ENCODE peak calls at places on chromosomes 2 and 18, in seven cellular contexts. K is lower lobe of right lung; A is ascending aorta; Z is astrocyte; I is fibroblast of lung; M is left lung; R is CD8-positive, alpha-beta T cell. Y is an unnamed sample.
A peak's percentile ranks its signal among the peaks of the same experiment; 100 is the strongest.

GRCh38 chr2:224038049-224038829 is 847 bp downstream of the SERPINE2 start:
- DNase-seq in K (no peak), A (no peak), Z (peak; percentile 31), I (peak; percentile 34), M (no peak), R (no peak), Y (peak; percentile 60)

GRCh38 chr2:11389551-11390528 is 45.4 kb upstream of the ROCK2 start:
- DNase-seq in K (peak; percentile 59), A (no peak), Z (peak; percentile 74), I (peak; percentile 97), M (no peak), R (no peak), Y (peak; percentile 41)

GRCh38 chr2:1502891-1503304 is 89.6 kb downstream of the TPO start:
- DNase-seq in K (peak; percentile 44), A (no peak), Z (no peak), I (no peak), M (peak; percentile 61), R (no peak), Y (no peak)

GRCh38 chr2:236687296-236687955 is 117.8 kb downstream of the ACKR3 start:
- DNase-seq in K (no peak), A (no peak), Z (no peak), I (no peak), M (no peak), R (no peak), Y (no peak)

GRCh38 chr18:23703057-23703986 is 14.1 kb downstream of the LAMA3 start:
- DNase-seq in K (no peak), A (no peak), Z (peak; percentile 49), I (peak; percentile 77), M (no peak), R (no peak), Y (peak; percentile 63)

GRCh38 chr2:23713352-23713751 is 213.6 kb downstream of the ATAD2B start:
- DNase-seq in K (no peak), A (no peak), Z (no peak), I (peak; percentile 8), M (no peak), R (no peak), Y (no peak)

GRCh38 chr18:47883771-47884413 is 46.6 kb downstream of the SMAD2 start:
- DNase-seq in K (no peak), A (no peak), Z (peak; percentile 81), I (peak; percentile 40), M (no peak), R (no peak), Y (peak; percentile 91)

GRCh38 chr2:32732135-32732534 is 104.3 kb downstream of the TTC27 start:
- DNase-seq in K (no peak), A (no peak), Z (no peak), I (no peak), M (no peak), R (no peak), Y (no peak)

GRCh38 chr2:239927424-239927981 is 97.6 kb downstream of the NDUFA10 start:
- DNase-seq in K (peak; percentile 59), A (no peak), Z (peak; percentile 89), I (peak; percentile 75), M (peak; percentile 82), R (peak; percentile 19), Y (peak; percentile 81)

GRCh38 chr2:210617732-210618330 is 61.4 kb downstream of the CPS1 start:
- DNase-seq in K (no peak), A (no peak), Z (peak; percentile 27), I (peak; percentile 58), M (no peak), R (no peak), Y (peak; percentile 19)

GRCh38 chr2:159287733-159288132 is 1.2 kb upstream of the WDSUB1 start:
- DNase-seq in K (no peak), A (no peak), Z (no peak), I (no peak), M (no peak), R (no peak), Y (no peak)

GRCh38 chr18:80193701-80194100 is 53.6 kb downstream of the PARD6G start:
- DNase-seq in K (no peak), A (no peak), Z (no peak), I (no peak), M (no peak), R (no peak), Y (no peak)

GRCh38 chr2:172196768-172197322 is 94.1 kb upstream of the DLX2 start:
- DNase-seq in K (peak; percentile 65), A (no peak), Z (peak; percentile 84), I (peak; percentile 58), M (peak; percentile 80), R (no peak), Y (peak; percentile 100)

GRCh38 chr2:82301506-82301905 is 1997.0 kb upstream of the LRRTM1 start:
- DNase-seq in K (no peak), A (no peak), Z (no peak), I (no peak), M (no peak), R (no peak), Y (no peak)

GRCh38 chr2:9554841-9555337 is 741 bp downstream of the ADAM17 start:
- DNase-seq in K (no peak), A (no peak), Z (peak; percentile 80), I (peak; percentile 92), M (no peak), R (peak; percentile 3), Y (peak; percentile 86)

GRCh38 chr2:161415041-161415440 is 1.1 kb upstream of the TBR1 start:
- DNase-seq in K (no peak), A (no peak), Z (no peak), I (no peak), M (no peak), R (no peak), Y (no peak)
- H3K4me3 ChIP-seq in K (peak overlapping the region; percentile 52), A (peak overlapping the region; percentile 47), Z (peak overlapping the region; percentile 51), I (peak overlapping the region; percentile 40), M (peak overlapping the region; percentile 32), R (peak overlapping the region; percentile 1), Y (peak overlapping the region; percentile 52)

DNA sequence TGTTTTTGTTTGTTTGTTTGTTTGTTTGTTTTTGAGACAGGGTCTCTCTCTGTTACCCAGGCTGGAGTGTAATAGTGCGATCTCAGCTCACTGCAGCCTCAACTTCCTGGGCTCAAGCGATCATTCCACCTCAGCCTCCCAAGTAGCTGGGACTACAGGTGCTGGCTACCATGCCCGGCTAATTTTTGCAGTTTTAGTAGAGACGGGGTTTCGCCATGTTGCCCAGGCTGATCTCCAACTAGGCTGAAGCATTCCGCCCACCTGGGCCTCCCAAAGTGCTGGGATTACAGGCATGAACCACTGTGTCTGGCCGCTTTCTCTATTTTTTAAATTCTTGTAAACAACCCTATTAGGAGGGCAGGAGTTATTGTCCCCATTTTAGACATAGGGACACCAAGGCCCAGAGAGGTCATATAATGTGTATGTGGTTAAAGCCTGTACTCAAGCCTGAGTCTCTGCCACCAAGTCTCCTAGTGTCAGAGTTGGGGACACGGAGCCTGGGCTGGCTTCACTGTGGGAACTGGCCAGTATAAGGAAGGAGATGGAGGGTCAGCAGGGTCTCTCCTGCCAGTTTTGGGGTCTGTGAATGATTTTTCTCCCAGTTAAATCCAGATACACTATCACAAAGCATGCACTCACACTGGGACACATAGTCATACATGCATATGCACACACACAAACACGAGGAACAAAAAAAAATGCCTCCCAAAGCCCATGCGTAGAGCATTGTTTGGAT is 27.5 kb upstream of the MCFD2 start:
- DNase-seq in K (no peak), A (no peak), Z (no peak), I (no peak), M (no peak), R (no peak), Y (no peak)
- H3K4me3 ChIP-seq in K (peak overlapping the region; percentile 96), A (peak overlapping the region; percentile 84), Z (no peak overlapping the region), I (peak overlapping the region; percentile 93), M (no peak overlapping the region), R (peak overlapping the region; percentile 82), Y (peak overlapping the region; percentile 96)

GRCh38 chr18:27213123-27213717 is 28.1 kb upstream of the CHST9 start:
- DNase-seq in K (no peak), A (no peak), Z (no peak), I (no peak), M (no peak), R (no peak), Y (peak; percentile 6)
- H3K4me3 ChIP-seq in K (no peak overlapping the region), A (no peak overlapping the region), Z (no peak overlapping the region), I (no peak overlapping the region), M (no peak overlapping the region), R (no peak overlapping the region), Y (no peak overlapping the region)

DNA sequence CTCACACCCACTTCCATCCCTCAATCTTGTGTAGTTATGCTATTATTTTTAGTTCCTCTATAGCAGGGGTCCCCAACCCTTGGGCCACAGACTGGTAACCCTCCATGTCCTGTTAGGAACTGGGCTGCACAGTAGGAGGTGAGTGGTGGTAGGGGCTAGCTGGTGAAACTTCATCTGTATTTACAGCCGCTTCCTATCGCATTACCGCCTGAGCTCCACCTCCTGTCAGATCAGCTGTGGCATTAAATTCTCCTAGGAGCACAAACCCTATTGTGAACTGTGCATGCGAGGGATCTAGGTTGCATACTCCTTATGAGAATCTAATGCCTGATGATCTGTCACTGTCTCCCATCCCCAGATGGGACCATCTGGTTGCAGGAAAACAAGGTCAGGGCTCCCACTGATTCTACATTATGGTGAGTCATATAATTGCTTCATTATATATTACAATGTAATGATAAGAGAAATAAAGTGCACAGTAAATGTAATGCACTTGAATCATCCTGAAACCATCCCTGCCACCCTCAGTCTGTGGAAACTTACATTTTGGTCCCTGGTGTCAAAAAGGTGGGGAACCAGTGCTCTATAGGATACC is 1.6 kb upstream of the RAB11FIP5 start:
- DNase-seq in K (no peak), A (no peak), Z (no peak), I (peak; percentile 45), M (no peak), R (no peak), Y (no peak)
- H3K4me3 ChIP-seq in K (no peak overlapping the region), A (no peak overlapping the region), Z (no peak overlapping the region), I (no peak overlapping the region), M (no peak overlapping the region), R (no peak overlapping the region), Y (no peak overlapping the region)

GRCh38 chr18:56870982-56871381 is 219.8 kb downstream of the WDR7 start:
- DNase-seq in K (no peak), A (no peak), Z (no peak), I (no peak), M (no peak), R (no peak), Y (no peak)

GRCh38 chr18:56872140-56872539 is 221.0 kb downstream of the WDR7 start:
- DNase-seq in K (no peak), A (no peak), Z (no peak), I (no peak), M (no peak), R (no peak), Y (no peak)

GRCh38 chr18:56878712-56879111 is 227.6 kb downstream of the WDR7 start:
- DNase-seq in K (no peak), A (no peak), Z (no peak), I (no peak), M (no peak), R (no peak), Y (no peak)

GRCh38 chr18:56869189-56869777 is 218.1 kb downstream of the WDR7 start:
- DNase-seq in K (no peak), A (no peak), Z (peak; percentile 35), I (peak; percentile 79), M (no peak), R (no peak), Y (peak; percentile 25)

GRCh38 chr18:56873441-56874140 is 222.4 kb downstream of the WDR7 start:
- DNase-seq in K (no peak), A (no peak), Z (no peak), I (no peak), M (peak; percentile 24), R (no peak), Y (no peak)
- H3K4me3 ChIP-seq in K (no peak overlapping the region), A (no peak overlapping the region), Z (no peak overlapping the region), I (no peak overlapping the region), M (no peak overlapping the region), R (no peak overlapping the region), Y (no peak overlapping the region)

Y was measured in mammary epithelial cell.